ENCODE peak calls at places on chromosomes 11 and 22, in nine cellular contexts. A, S, Z, R, U, K, T, I and N are unnamed samples.

GRCh38 chr11:10602945-10603344 is 34.5 kb upstream of the LYVE1 start:
- DNase-seq in Z (no peak), I (no peak), A (no peak), T (no peak), U (no peak), K (no peak), S (no peak), R (no peak), N (no peak)

GRCh38 chr22:37178350-37179125 is 9.5 kb downstream of the C1QTNF6 start:
- DNase-seq in T (no peak), R (no peak), S (no peak), U (no peak), A (no peak), I (peak), K (no peak), Z (peak), N (no peak)

GRCh38 chr11:115170133-115170815 is 333.9 kb downstream of the CADM1 start:
- DNase-seq in K (no peak), S (peak), U (no peak), Z (peak), I (no peak), T (peak), A (peak), R (no peak), N (no peak)

GRCh38 chr11:73273246-73273890 is 1.2 kb downstream of the P2RY6 start:
- DNase-seq in I (peak), R (peak), S (no peak), T (no peak), K (peak), A (no peak), Z (no peak), U (no peak), N (no peak)

GRCh38 chr11:119764108-119764874 is 35.3 kb upstream of the NECTIN1 start:
- DNase-seq in Z (peak), A (peak), T (no peak), U (no peak), K (no peak), S (no peak), R (no peak), I (no peak), N (no peak)

GRCh38 chr22:38799265-38800002 is 5.5 kb upstream of the DNAL4 start:
- DNase-seq in Z (peak), T (no peak), R (no peak), I (no peak), A (no peak), K (no peak), U (no peak), S (no peak), N (no peak)

GRCh38 chr11:119366690-119367620 is 14.5 kb downstream of the USP2 start:
- DNase-seq in I (no peak), U (no peak), R (no peak), T (no peak), K (no peak), Z (peak), S (no peak), A (no peak), N (no peak)

GRCh38 chr22:42863349-42863911 is 6.4 kb upstream of the ARFGAP3 start:
- DNase-seq in S (no peak), I (no peak), U (no peak), A (peak), K (no peak), R (no peak), Z (peak), T (no peak), N (no peak)

GRCh38 chr22:38826801-38827200 is 17.0 kb downstream of the NPTXR start:
- DNase-seq in R (no peak), A (no peak), I (no peak), K (no peak), S (no peak), Z (no peak), T (no peak), U (no peak), N (no peak)

GRCh38 chr11:120168960-120169681 is 31.2 kb upstream of the TRIM29 start:
- DNase-seq in S (peak), U (peak), I (peak), A (peak), T (no peak), K (peak), R (peak), Z (peak), N (no peak)

GRCh38 chr22:40332319-40332781 is 13.9 kb upstream of the ADSL start:
- DNase-seq in R (no peak), K (no peak), I (no peak), T (no peak), U (no peak), S (no peak), Z (peak), A (peak), N (no peak)

GRCh38 chr11:83865636-83866461 is 579.7 kb upstream of the CCDC90B start:
- DNase-seq in U (no peak), T (no peak), K (no peak), Z (peak), R (no peak), A (peak), I (no peak), S (no peak), N (no peak)

GRCh38 chr11:5196067-5196466 is 4.4 kb downstream of the OR51V1 start:
- DNase-seq in K (peak), A (no peak), R (no peak), U (no peak), S (no peak), T (no peak), I (no peak), Z (no peak), N (no peak)

GRCh38 chr22:28911777-28912669 is 28.7 kb downstream of the ZNRF3 start:
- DNase-seq in I (no peak), S (no peak), T (no peak), U (no peak), Z (peak), A (no peak), K (no peak), R (no peak), N (no peak)

GRCh38 chr11:30549565-30549964 is 36.6 kb downstream of the MPPED2 start:
- DNase-seq in Z (no peak), I (no peak), R (no peak), U (no peak), A (no peak), S (no peak), K (no peak), T (no peak), N (no peak)
- TF ChIP-seq CTCF in Z (no peak), I (no peak), R (no peak), U (no peak), A (no peak), S (no peak), K (no peak), T (no peak), N (no peak)

DNA sequence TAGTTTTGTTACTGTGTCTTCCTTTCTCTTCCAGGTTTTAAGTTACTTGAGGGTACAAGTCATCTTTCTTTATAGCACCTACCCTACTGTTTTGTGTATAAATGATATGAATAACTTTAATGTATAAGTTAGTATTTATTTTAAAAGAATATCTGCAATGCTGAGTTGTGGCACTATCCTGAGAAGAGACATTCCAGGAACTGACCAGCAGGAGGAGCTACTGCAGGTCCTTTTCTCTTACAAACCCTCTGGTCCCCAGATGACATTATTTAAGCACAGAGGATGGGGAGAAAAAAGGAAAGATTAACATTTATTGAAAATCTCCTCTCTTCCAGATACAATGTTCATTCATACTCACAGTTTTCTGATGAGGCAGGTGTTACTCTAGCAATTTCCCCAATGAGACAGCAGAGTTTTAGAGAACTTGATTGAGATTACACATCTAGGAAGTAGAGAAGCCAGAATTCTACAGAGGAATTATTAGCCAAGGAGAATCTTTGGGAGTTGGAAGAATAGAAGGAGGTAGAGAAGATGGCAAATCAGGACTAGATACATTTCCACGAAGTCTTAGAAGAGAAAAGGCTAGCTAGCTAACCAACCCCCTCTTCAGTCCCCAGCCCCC is 541.2 kb upstream of the API5 start:
- DNase-seq in T (peak), A (no peak), K (no peak), S (no peak), U (peak), I (no peak), Z (peak), R (no peak), N (peak)
- TF ChIP-seq CTCF in T (peak), A (peak), K (peak), S (peak), U (peak), I (no peak), Z (peak), R (no peak), N (peak)

DNA sequence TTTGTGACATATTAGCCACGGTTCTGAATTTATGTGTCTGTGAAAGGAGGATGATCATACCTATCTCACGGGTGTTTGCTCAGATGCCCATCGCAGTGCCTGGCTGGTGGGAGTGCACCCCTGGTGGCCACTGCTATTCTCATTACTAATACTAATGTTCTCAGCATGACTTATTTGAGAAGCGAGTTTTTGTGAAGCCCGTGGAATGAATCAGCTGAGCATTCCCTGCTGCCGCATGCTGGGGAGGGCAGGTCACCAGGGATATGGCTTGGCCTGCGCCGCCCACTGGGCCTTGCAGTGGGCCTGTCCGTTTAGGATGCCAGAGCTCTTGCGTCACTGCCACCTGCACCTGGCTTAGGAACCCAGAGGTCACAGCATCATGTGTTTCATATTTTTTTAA is 16.8 kb downstream of the CTTN start:
- DNase-seq in I (no peak), Z (peak), S (peak), K (no peak), T (no peak), R (no peak), U (no peak), A (peak), N (no peak)
- TF ChIP-seq CTCF in I (no peak), Z (peak), S (no peak), K (no peak), T (peak), R (no peak), U (no peak), A (peak), N (no peak)

GRCh38 chr11:57082125-57082524 is 93.4 kb downstream of the OR5AK2 start:
- DNase-seq in I (no peak), S (no peak), Z (no peak), K (no peak), T (no peak), R (no peak), U (no peak), A (no peak), N (no peak)

GRCh38 chr11:57083641-57084385 is 95.1 kb downstream of the OR5AK2 start:
- DNase-seq in U (no peak), A (no peak), K (no peak), I (no peak), Z (no peak), R (no peak), T (no peak), S (no peak), N (no peak)

GRCh38 chr11:57081356-57081755 is 92.6 kb downstream of the OR5AK2 start:
- DNase-seq in S (no peak), I (no peak), Z (no peak), R (no peak), A (no peak), U (no peak), K (no peak), T (no peak), N (no peak)

GRCh38 chr11:57087966-57088365 is 93.8 kb upstream of the LRRC55 start:
- DNase-seq in R (no peak), A (no peak), S (no peak), K (no peak), T (no peak), U (no peak), I (no peak), Z (no peak), N (no peak)

DNA sequence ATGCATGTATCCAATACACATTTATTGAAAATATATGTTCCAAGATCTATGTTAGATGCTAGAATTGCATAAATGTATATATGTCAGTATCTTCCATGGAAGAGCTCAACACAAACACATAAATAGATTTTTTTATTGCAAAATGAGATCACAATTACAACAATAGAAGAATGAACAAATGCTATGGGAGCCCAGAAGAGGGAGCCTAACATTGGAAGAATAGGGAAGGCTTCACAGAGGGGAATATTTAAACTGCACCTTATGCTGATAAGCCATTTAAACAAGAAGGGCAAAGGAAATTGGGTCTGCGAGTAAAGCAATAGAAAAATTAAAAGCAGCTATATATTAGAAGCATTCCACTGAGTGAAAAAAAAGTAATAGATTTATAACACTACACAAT is 96.1 kb upstream of the LRRC55 start:
- DNase-seq in S (no peak), I (no peak), K (no peak), Z (peak), U (no peak), R (no peak), A (no peak), T (no peak), N (no peak)
- TF ChIP-seq CTCF in S (no peak), I (no peak), K (no peak), Z (peak), U (no peak), R (no peak), A (no peak), T (peak), N (no peak)

GRCh38 chr11:130278151-130278550 is 36.6 kb downstream of the ZBTB44 start:
- DNase-seq in T (no peak), Z (no peak), I (no peak), K (no peak), U (no peak), S (no peak), A (no peak), R (no peak), N (no peak)
- TF ChIP-seq CTCF in T (no peak), Z (no peak), I (no peak), K (no peak), U (no peak), S (no peak), A (no peak), R (no peak), N (no peak)

DNA sequence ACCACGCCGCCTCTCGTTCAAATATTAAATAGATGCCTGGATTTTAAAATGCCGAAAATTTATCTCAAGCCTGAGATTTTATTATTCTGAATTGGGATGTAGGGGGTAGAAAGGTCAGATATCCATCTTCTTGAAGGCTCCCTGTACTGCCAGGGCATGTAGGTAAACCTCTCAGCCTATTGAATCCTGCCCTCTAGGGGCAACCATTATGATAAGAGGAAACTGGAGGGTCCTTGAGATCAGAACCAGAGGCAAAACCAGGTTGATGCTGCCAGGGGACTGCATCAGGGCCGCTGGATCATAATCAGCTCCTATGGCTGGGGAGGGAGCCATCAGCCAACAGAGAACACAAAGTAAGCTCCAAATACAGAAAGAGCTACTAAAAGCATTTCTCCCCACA is 92.4 kb downstream of the KCNC1 start:
- DNase-seq in I (no peak), T (no peak), Z (no peak), A (no peak), S (no peak), K (no peak), R (no peak), U (no peak), N (no peak)
- TF ChIP-seq CTCF in I (no peak), T (peak), Z (peak), A (peak), S (no peak), K (no peak), R (no peak), U (peak), N (peak)

GRCh38 chr22:21898354-21898896 is 31.0 kb upstream of the MAPK1 start:
- DNase-seq in T (no peak), S (no peak), I (no peak), A (no peak), U (no peak), R (no peak), K (no peak), Z (no peak), N (no peak)

GRCh38 chr22:21896951-21897513 is 29.6 kb upstream of the MAPK1 start:
- DNase-seq in U (no peak), K (no peak), A (no peak), T (no peak), Z (no peak), I (no peak), R (no peak), S (no peak), N (no peak)

GRCh38 chr22:21907638-21908522 is 40.4 kb upstream of the MAPK1 start:
- DNase-seq in T (no peak), Z (no peak), U (no peak), S (no peak), I (no peak), R (no peak), K (no peak), A (no peak), N (no peak)

GRCh38 chr22:21904250-21904789 is 36.9 kb upstream of the MAPK1 start:
- DNase-seq in U (no peak), T (no peak), R (no peak), K (no peak), A (no peak), S (no peak), I (no peak), Z (no peak), N (no peak)

DNA sequence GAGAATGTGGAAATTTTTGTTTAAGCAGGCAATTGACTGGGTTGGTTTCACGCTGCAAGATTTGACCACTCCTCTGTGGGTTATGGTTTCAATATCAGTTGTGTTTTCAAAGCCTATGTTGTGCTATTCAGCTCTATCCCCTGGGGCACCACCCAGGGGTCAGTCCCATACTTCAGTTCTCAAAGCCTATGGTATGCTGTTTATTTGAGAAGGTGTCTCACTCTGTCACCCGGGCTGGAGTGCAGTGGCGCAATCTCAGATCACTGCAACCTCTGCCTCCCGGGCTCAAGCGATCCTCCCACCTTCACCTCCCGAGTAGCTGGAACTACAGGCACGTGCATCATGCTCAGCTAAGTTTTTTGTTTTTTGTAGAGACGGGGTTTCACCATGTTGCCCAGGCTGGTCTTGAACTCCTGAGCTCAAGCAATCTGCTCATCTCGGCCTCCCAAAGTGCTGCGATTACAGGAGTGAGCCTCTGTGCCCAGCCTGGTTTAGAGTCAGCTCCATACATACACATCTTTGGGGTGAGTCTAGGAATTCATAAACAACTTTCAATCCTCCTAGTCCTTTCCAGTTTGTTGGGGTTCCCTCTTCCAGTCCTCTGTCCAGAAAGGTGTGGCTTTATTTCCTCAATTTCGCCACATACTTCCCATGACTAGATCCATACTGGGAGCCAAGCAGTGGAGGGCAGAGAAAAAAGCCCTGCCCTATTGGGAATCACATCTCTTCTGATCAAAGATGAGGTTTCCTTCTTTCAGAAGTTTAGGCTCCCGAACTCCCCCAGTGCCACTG is 35.0 kb upstream of the MAPK1 start:
- DNase-seq in S (no peak), I (no peak), Z (no peak), A (no peak), R (no peak), T (no peak), U (no peak), K (no peak), N (no peak)
- TF ChIP-seq CTCF in S (no peak), I (no peak), Z (no peak), A (no peak), R (no peak), T (no peak), U (no peak), K (no peak), N (no peak)

GRCh38 chr11:109317726-109318125 is 104.3 kb upstream of the C11orf87 start:
- DNase-seq in R (no peak), Z (no peak), U (no peak), A (no peak), T (no peak), S (no peak), I (no peak), K (no peak), N (no peak)

GRCh38 chr11:109320595-109320994 is 101.4 kb upstream of the C11orf87 start:
- DNase-seq in A (peak), R (no peak), Z (peak), I (no peak), K (no peak), U (no peak), S (no peak), T (no peak), N (no peak)
- TF ChIP-seq CTCF in A (no peak), R (no peak), Z (no peak), I (no peak), K (no peak), U (no peak), S (no peak), T (no peak), N (no peak)